ENCODE peak calls at places on chromosomes 12 and 14, in six cellular contexts. One of them, this sample, is unnamed.

GRCh38 chr14:101088714-101089113 is 185.2 kb upstream of the RTL1 start:
- DNase-seq in GDM1: no peak
- DNase-seq in AG09309: no peak
- DNase-seq in activated effector memory CD4-positive, alpha-beta T cell treated with Interleukin-2 at 50 U/mL for 16 hours: no peak
- DNase-seq in Daoy: no peak
- DNase-seq in progenitor cell of endocrine pancreas: no peak
- DNase-seq in this sample: peak; percentile 15

GRCh38 chr14:93788307-93788556 is at the start of gene PRIMA1:
- DNase-seq in GDM1: no peak
- DNase-seq in AG09309: no peak
- DNase-seq in activated effector memory CD4-positive, alpha-beta T cell treated with Interleukin-2 at 50 U/mL for 16 hours: no peak
- DNase-seq in Daoy: no peak
- DNase-seq in progenitor cell of endocrine pancreas: no peak
- DNase-seq in this sample: no peak

GRCh38 chr12:131323879-131324278 is 370.2 kb downstream of the ADGRD1 start:
- DNase-seq in GDM1: no peak
- DNase-seq in AG09309: no peak
- DNase-seq in activated effector memory CD4-positive, alpha-beta T cell treated with Interleukin-2 at 50 U/mL for 16 hours: no peak
- DNase-seq in Daoy: no peak
- DNase-seq in progenitor cell of endocrine pancreas: no peak
- DNase-seq in this sample: no peak

GRCh38 chr12:93090768-93091172 is 161.7 kb upstream of the EEA1 start:
- DNase-seq in GDM1: no peak
- DNase-seq in AG09309: no peak
- DNase-seq in activated effector memory CD4-positive, alpha-beta T cell treated with Interleukin-2 at 50 U/mL for 16 hours: no peak
- DNase-seq in Daoy: peak; percentile 47
- DNase-seq in progenitor cell of endocrine pancreas: no peak
- DNase-seq in this sample: no peak

GRCh38 chr14:40336846-40337245 is 904.6 kb upstream of the FBXO33 start:
- DNase-seq in GDM1: no peak
- DNase-seq in AG09309: no peak
- DNase-seq in activated effector memory CD4-positive, alpha-beta T cell treated with Interleukin-2 at 50 U/mL for 16 hours: no peak
- DNase-seq in Daoy: no peak
- DNase-seq in progenitor cell of endocrine pancreas: no peak
- DNase-seq in this sample: no peak

GRCh38 chr12:53224897-53225634 is 6.9 kb downstream of the RARG start:
- DNase-seq in GDM1: no peak
- DNase-seq in AG09309: no peak
- DNase-seq in activated effector memory CD4-positive, alpha-beta T cell treated with Interleukin-2 at 50 U/mL for 16 hours: no peak
- DNase-seq in Daoy: no peak
- DNase-seq in progenitor cell of endocrine pancreas: no peak
- DNase-seq in this sample: peak; percentile 12

GRCh38 chr12:92466391-92467305 is 236.1 kb upstream of the PLEKHG7 start:
- DNase-seq in GDM1: no peak
- DNase-seq in AG09309: no peak
- DNase-seq in activated effector memory CD4-positive, alpha-beta T cell treated with Interleukin-2 at 50 U/mL for 16 hours: no peak
- DNase-seq in Daoy: no peak
- DNase-seq in progenitor cell of endocrine pancreas: no peak
- DNase-seq in this sample: no peak

GRCh38 chr12:114774181-114774580 is 90.2 kb upstream of the TBX3 start:
- DNase-seq in GDM1: no peak
- DNase-seq in AG09309: no peak
- DNase-seq in activated effector memory CD4-positive, alpha-beta T cell treated with Interleukin-2 at 50 U/mL for 16 hours: no peak
- DNase-seq in Daoy: peak; percentile 7
- DNase-seq in progenitor cell of endocrine pancreas: no peak
- DNase-seq in this sample: no peak

GRCh38 chr14:54493293-54493692 is 4.5 kb upstream of the GMFB start:
- DNase-seq in GDM1: no peak
- DNase-seq in AG09309: no peak
- DNase-seq in activated effector memory CD4-positive, alpha-beta T cell treated with Interleukin-2 at 50 U/mL for 16 hours: no peak
- DNase-seq in Daoy: no peak
- DNase-seq in progenitor cell of endocrine pancreas: no peak
- DNase-seq in this sample: no peak

This sample was measured in kidney.